ENCODE peak calls at places on chromosome 1, in five cellular contexts. One of them, this sample, is unnamed.

GRCh38 chr1:245682638-245683376 is 528.0 kb downstream of the KIF26B start:
- DNase-seq in K562: no peak
- DNase-seq in mucosa of descending colon: no peak
- DNase-seq in breast epithelium: no peak
- DNase-seq in left ventricle myocardium inferior: no peak
- DNase-seq in this sample: no peak

GRCh38 chr1:99264201-99265021 is at the start of gene PLPPR4:
- DNase-seq in K562: peak
- DNase-seq in mucosa of descending colon: peak
- DNase-seq in breast epithelium: peak
- DNase-seq in left ventricle myocardium inferior: peak
- DNase-seq in this sample: peak

GRCh38 chr1:3778590-3779264 is 6.2 kb downstream of the SMIM1 start:
- DNase-seq in K562: no peak
- DNase-seq in mucosa of descending colon: peak
- DNase-seq in breast epithelium: no peak
- DNase-seq in left ventricle myocardium inferior: no peak
- DNase-seq in this sample: no peak

GRCh38 chr1:29960906-29961675 is 724.8 kb downstream of the PTPRU start:
- DNase-seq in K562: no peak
- DNase-seq in mucosa of descending colon: no peak
- DNase-seq in breast epithelium: no peak
- DNase-seq in left ventricle myocardium inferior: no peak
- DNase-seq in this sample: no peak

GRCh38 chr1:162587761-162588260 is 26.3 kb downstream of the UAP1 start:
- DNase-seq in K562: no peak
- DNase-seq in mucosa of descending colon: no peak
- DNase-seq in breast epithelium: no peak
- DNase-seq in left ventricle myocardium inferior: no peak
- DNase-seq in this sample: no peak

GRCh38 chr1:33410091-33410701 is 20.7 kb downstream of the PHC2 start:
- DNase-seq in K562: no peak
- DNase-seq in mucosa of descending colon: no peak
- DNase-seq in breast epithelium: no peak
- DNase-seq in left ventricle myocardium inferior: no peak
- DNase-seq in this sample: no peak

GRCh38 chr1:44168520-44169098 is 27.2 kb upstream of the KLF18 start:
- DNase-seq in K562: no peak
- DNase-seq in mucosa of descending colon: no peak
- DNase-seq in breast epithelium: no peak
- DNase-seq in left ventricle myocardium inferior: no peak
- DNase-seq in this sample: no peak

GRCh38 chr1:161335796-161336195 is 21.6 kb downstream of the SDHC start:
- DNase-seq in K562: no peak
- DNase-seq in mucosa of descending colon: no peak
- DNase-seq in breast epithelium: no peak
- DNase-seq in left ventricle myocardium inferior: no peak
- DNase-seq in this sample: no peak

GRCh38 chr1:7299994-7300393 is 471.1 kb upstream of the VAMP3 start:
- DNase-seq in K562: no peak
- DNase-seq in mucosa of descending colon: no peak
- DNase-seq in breast epithelium: no peak
- DNase-seq in left ventricle myocardium inferior: no peak
- DNase-seq in this sample: no peak

GRCh38 chr1:36166938-36167910 is 11.3 kb downstream of the MAP7D1 start:
- DNase-seq in K562: no peak
- DNase-seq in mucosa of descending colon: peak
- DNase-seq in breast epithelium: no peak
- DNase-seq in left ventricle myocardium inferior: no peak
- DNase-seq in this sample: no peak

GRCh38 chr1:114492978-114493377 is 18.0 kb downstream of the TRIM33 start:
- DNase-seq in K562: no peak
- DNase-seq in mucosa of descending colon: no peak
- DNase-seq in breast epithelium: no peak
- DNase-seq in left ventricle myocardium inferior: no peak
- DNase-seq in this sample: no peak

GRCh38 chr1:83845437-83846071 is 153.4 kb downstream of the TTLL7 start:
- DNase-seq in K562: no peak
- DNase-seq in mucosa of descending colon: no peak
- DNase-seq in breast epithelium: no peak
- DNase-seq in left ventricle myocardium inferior: no peak
- DNase-seq in this sample: no peak

GRCh38 chr1:212138441-212138840 is 102.9 kb downstream of the DTL start:
- DNase-seq in K562: no peak
- DNase-seq in mucosa of descending colon: no peak
- DNase-seq in breast epithelium: no peak
- DNase-seq in left ventricle myocardium inferior: no peak
- DNase-seq in this sample: no peak

GRCh38 chr1:215845224-215845902 is 278.3 kb downstream of the KCTD3 start:
- DNase-seq in K562: no peak
- DNase-seq in mucosa of descending colon: no peak
- DNase-seq in breast epithelium: no peak
- DNase-seq in left ventricle myocardium inferior: no peak
- DNase-seq in this sample: no peak

GRCh38 chr1:24761582-24761981 is 16.3 kb downstream of the CLIC4 start:
- DNase-seq in K562: no peak
- DNase-seq in mucosa of descending colon: no peak
- DNase-seq in breast epithelium: no peak
- DNase-seq in left ventricle myocardium inferior: no peak
- DNase-seq in this sample: no peak

GRCh38 chr1:168303716-168304540 is 23.3 kb downstream of the TBX19 start:
- DNase-seq in K562: no peak
- DNase-seq in mucosa of descending colon: no peak
- DNase-seq in breast epithelium: no peak
- DNase-seq in left ventricle myocardium inferior: no peak
- DNase-seq in this sample: no peak

GRCh38 chr1:3785458-3786157 is 10.7 kb downstream of the LRRC47 start:
- DNase-seq in K562: peak
- DNase-seq in mucosa of descending colon: peak
- DNase-seq in breast epithelium: no peak
- DNase-seq in left ventricle myocardium inferior: no peak
- DNase-seq in this sample: no peak

GRCh38 chr1:119718409-119718808 is 6.7 kb downstream of the PHGDH start:
- DNase-seq in K562: no peak
- DNase-seq in mucosa of descending colon: no peak
- DNase-seq in breast epithelium: no peak
- DNase-seq in left ventricle myocardium inferior: no peak
- DNase-seq in this sample: no peak

GRCh38 chr1:206923009-206923960 is 1.5 kb upstream of the FCMR start:
- DNase-seq in K562: no peak
- DNase-seq in mucosa of descending colon: peak
- DNase-seq in breast epithelium: no peak
- DNase-seq in left ventricle myocardium inferior: no peak
- DNase-seq in this sample: no peak

GRCh38 chr1:64598100-64598571 is 128.2 kb downstream of the CACHD1 start:
- DNase-seq in K562: peak
- DNase-seq in mucosa of descending colon: no peak
- DNase-seq in breast epithelium: no peak
- DNase-seq in left ventricle myocardium inferior: no peak
- DNase-seq in this sample: no peak

GRCh38 chr1:28756846-28757245 is 20.1 kb downstream of the YTHDF2 start:
- DNase-seq in K562: no peak
- DNase-seq in mucosa of descending colon: no peak
- DNase-seq in breast epithelium: no peak
- DNase-seq in left ventricle myocardium inferior: no peak
- DNase-seq in this sample: no peak
- H3K4me3 ChIP-seq in K562: no peak
- H3K4me3 ChIP-seq in mucosa of descending colon: no peak
- H3K4me3 ChIP-seq in breast epithelium: no peak
- H3K4me3 ChIP-seq in left ventricle myocardium inferior: no peak
- H3K4me3 ChIP-seq in this sample: no peak

GRCh38 chr1:225555821-225556220 is 97.1 kb downstream of the ENAH start:
- DNase-seq in K562: no peak
- DNase-seq in mucosa of descending colon: no peak
- DNase-seq in breast epithelium: no peak
- DNase-seq in left ventricle myocardium inferior: no peak
- DNase-seq in this sample: no peak

GRCh38 chr1:225559902-225560301 is 93.0 kb downstream of the ENAH start:
- DNase-seq in K562: no peak
- DNase-seq in mucosa of descending colon: no peak
- DNase-seq in breast epithelium: no peak
- DNase-seq in left ventricle myocardium inferior: no peak
- DNase-seq in this sample: no peak

GRCh38 chr1:225556694-225557093 is 96.2 kb downstream of the ENAH start:
- DNase-seq in K562: no peak
- DNase-seq in mucosa of descending colon: no peak
- DNase-seq in breast epithelium: no peak
- DNase-seq in left ventricle myocardium inferior: no peak
- DNase-seq in this sample: no peak

GRCh38 chr1:225549821-225550220 is 103.1 kb downstream of the ENAH start:
- DNase-seq in K562: no peak
- DNase-seq in mucosa of descending colon: no peak
- DNase-seq in breast epithelium: no peak
- DNase-seq in left ventricle myocardium inferior: no peak
- DNase-seq in this sample: no peak

GRCh38 chr1:225554216-225554812 is 98.6 kb downstream of the ENAH start:
- DNase-seq in K562: peak
- DNase-seq in mucosa of descending colon: no peak
- DNase-seq in breast epithelium: no peak
- DNase-seq in left ventricle myocardium inferior: no peak
- DNase-seq in this sample: no peak
- TF ChIP-seq CTCF in K562: peak
- TF ChIP-seq CTCF in mucosa of descending colon: no peak
- TF ChIP-seq CTCF in breast epithelium: peak
- TF ChIP-seq CTCF in left ventricle myocardium inferior: peak
- TF ChIP-seq CTCF in this sample: peak

GRCh38 chr1:236143104-236143948 is 987 bp downstream of the GPR137B start:
- DNase-seq in K562: no peak
- DNase-seq in mucosa of descending colon: no peak
- DNase-seq in breast epithelium: no peak
- DNase-seq in left ventricle myocardium inferior: no peak
- DNase-seq in this sample: no peak

GRCh38 chr1:236142358-236143103 is at the start of gene GPR137B:
- DNase-seq in K562: peak
- DNase-seq in mucosa of descending colon: peak
- DNase-seq in breast epithelium: no peak
- DNase-seq in left ventricle myocardium inferior: peak
- DNase-seq in this sample: peak

GRCh38 chr1:236144446-236145150 is 2.3 kb downstream of the GPR137B start:
- DNase-seq in K562: no peak
- DNase-seq in mucosa of descending colon: no peak
- DNase-seq in breast epithelium: no peak
- DNase-seq in left ventricle myocardium inferior: no peak
- DNase-seq in this sample: no peak

GRCh38 chr1:236141447-236142357 is 637 bp upstream of the GPR137B start:
- DNase-seq in K562: no peak
- DNase-seq in mucosa of descending colon: no peak
- DNase-seq in breast epithelium: no peak
- DNase-seq in left ventricle myocardium inferior: no peak
- DNase-seq in this sample: no peak

GRCh38 chr1:236144033-236144432 is 1.7 kb downstream of the GPR137B start:
- DNase-seq in K562: no peak
- DNase-seq in mucosa of descending colon: no peak
- DNase-seq in breast epithelium: no peak
- DNase-seq in left ventricle myocardium inferior: no peak
- DNase-seq in this sample: no peak
- H3K4me3 ChIP-seq in K562: no peak
- H3K4me3 ChIP-seq in mucosa of descending colon: no peak
- H3K4me3 ChIP-seq in breast epithelium: peak
- H3K4me3 ChIP-seq in left ventricle myocardium inferior: peak
- H3K4me3 ChIP-seq in this sample: peak

GRCh38 chr1:151596166-151596933 is 15.5 kb upstream of the SNX27 start:
- DNase-seq in K562: peak
- DNase-seq in mucosa of descending colon: no peak
- DNase-seq in breast epithelium: no peak
- DNase-seq in left ventricle myocardium inferior: no peak
- DNase-seq in this sample: no peak

GRCh38 chr1:151590961-151591360 is 20.9 kb upstream of the SNX27 start:
- DNase-seq in K562: no peak
- DNase-seq in mucosa of descending colon: no peak
- DNase-seq in breast epithelium: no peak
- DNase-seq in left ventricle myocardium inferior: no peak
- DNase-seq in this sample: no peak

DNA sequence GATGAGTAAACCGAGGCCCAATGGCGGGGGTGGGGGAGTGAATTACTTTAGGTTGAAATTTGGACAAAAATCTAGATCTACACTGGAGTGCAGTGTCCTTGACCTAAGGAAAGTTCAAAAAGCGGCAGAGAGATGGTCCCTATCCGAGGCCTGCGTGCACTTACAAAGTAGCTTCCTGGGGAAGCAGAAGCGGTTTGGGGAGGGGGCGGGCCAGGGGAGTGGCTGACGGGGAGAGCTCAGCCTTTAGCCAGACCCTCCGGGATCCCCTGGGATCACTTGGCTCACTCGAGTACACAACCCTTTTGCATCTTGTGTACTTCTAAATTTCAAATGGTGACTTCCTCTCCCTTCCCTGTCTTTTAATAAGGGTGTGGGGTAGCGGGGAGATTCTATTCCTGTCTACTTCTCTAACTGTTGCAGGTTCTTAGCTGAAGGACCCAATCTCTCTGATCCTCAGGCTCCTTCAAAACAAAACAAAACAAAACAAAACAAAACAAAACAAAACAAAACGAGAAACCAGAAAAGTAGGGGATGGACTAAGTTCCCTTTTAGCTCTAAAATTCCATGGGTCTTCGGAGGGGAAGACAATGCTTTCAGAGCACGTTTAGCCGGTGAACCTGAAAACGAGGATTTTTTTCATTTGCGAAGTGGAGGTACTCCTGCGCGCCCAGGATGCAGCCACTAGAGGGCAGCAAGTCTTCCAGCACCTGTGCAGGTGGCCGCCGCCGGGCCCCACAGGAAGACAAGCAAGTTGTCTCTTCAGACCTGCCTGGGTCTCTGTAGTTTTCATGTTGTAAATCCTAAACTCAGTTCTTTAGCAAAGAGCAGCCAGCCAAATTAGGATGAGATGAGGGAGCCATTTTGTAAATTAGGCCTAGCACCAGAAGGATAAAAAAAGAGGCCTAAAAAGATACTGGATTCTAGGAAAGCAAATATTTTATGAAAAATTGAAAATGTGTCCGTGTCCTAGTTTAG is 17.9 kb upstream of the SNX27 start:
- DNase-seq in K562: peak
- DNase-seq in mucosa of descending colon: peak
- DNase-seq in breast epithelium: peak
- DNase-seq in left ventricle myocardium inferior: peak
- DNase-seq in this sample: peak
- TF ChIP-seq CTCF in K562: peak
- TF ChIP-seq CTCF in mucosa of descending colon: peak
- TF ChIP-seq CTCF in breast epithelium: peak
- TF ChIP-seq CTCF in left ventricle myocardium inferior: peak
- TF ChIP-seq CTCF in this sample: peak